ENCODE peak calls at places on chromosome 21, in four cellular contexts. L, K, Q and O are unnamed samples.

GRCh38 chr21:37450385-37451044 is 83.9 kb downstream of the DYRK1A start:
- DNase-seq in L (no peak), K (peak), Q (peak), O (peak)

GRCh38 chr21:38434913-38435533 is 63.3 kb downstream of the ERG start:
- DNase-seq in L (no peak), K (peak), Q (peak), O (peak)

GRCh38 chr21:45804809-45805313 is 161.3 kb downstream of the PCBP3 start:
- DNase-seq in L (no peak), K (no peak), Q (no peak), O (no peak)

GRCh38 chr21:45153358-45154318 is 79.3 kb downstream of the ADARB1 start:
- DNase-seq in L (no peak), K (peak), Q (no peak), O (no peak)

GRCh38 chr21:46184625-46185555 is 631 bp upstream of the SPATC1L start:
- DNase-seq in L (peak), K (peak), Q (peak), O (peak)

GRCh38 chr21:45401916-45402900 is 2.8 kb upstream of the COL18A1 start:
- DNase-seq in L (no peak), K (peak), Q (no peak), O (no peak)

GRCh38 chr21:44442266-44443125 is 12.8 kb upstream of the LRRC3 start:
- DNase-seq in L (no peak), K (no peak), Q (no peak), O (no peak)

GRCh38 chr21:45595574-45596295 is 47.8 kb upstream of the PCBP3 start:
- DNase-seq in L (no peak), K (no peak), Q (no peak), O (no peak)

GRCh38 chr21:40386301-40386911 is 460.6 kb downstream of the DSCAM start:
- DNase-seq in L (peak), K (peak), Q (peak), O (peak)

GRCh38 chr21:31714741-31715365 is 17.1 kb downstream of the SCAF4 start:
- DNase-seq in L (no peak), K (no peak), Q (no peak), O (no peak)

GRCh38 chr21:45590726-45591618 is 48.7 kb upstream of the SLC19A1 start:
- DNase-seq in L (no peak), K (no peak), Q (no peak), O (peak)

GRCh38 chr21:16587671-16588379 is 858.0 kb downstream of the USP25 start:
- DNase-seq in L (no peak), K (peak), Q (peak), O (peak)

GRCh38 chr21:37398697-37399096 is 32.1 kb downstream of the DYRK1A start:
- DNase-seq in L (no peak), K (no peak), Q (no peak), O (no peak)

GRCh38 chr21:26948194-26948593 is 18.7 kb downstream of the ADAMTS5 start:
- DNase-seq in L (no peak), K (no peak), Q (no peak), O (no peak)

GRCh38 chr21:39082656-39083376 is 100.4 kb downstream of the PSMG1 start:
- DNase-seq in L (no peak), K (no peak), Q (peak), O (peak)

GRCh38 chr21:10466200-10466599 is 55.2 kb upstream of the TPTE start:
- DNase-seq in L (no peak), K (no peak), Q (no peak), O (no peak)

GRCh38 chr21:44436111-44436611 is 19.1 kb upstream of the LRRC3 start:
- DNase-seq in L (no peak), K (no peak), Q (no peak), O (no peak)

GRCh38 chr21:26169061-26169610 is 1.4 kb downstream of the APP start:
- DNase-seq in L (no peak), K (peak), Q (peak), O (peak)

GRCh38 chr21:45292399-45293213 is 4.9 kb upstream of the POFUT2 start:
- DNase-seq in L (peak), K (peak), Q (peak), O (peak)

GRCh38 chr21:34363733-34364132 is at the start of gene KCNE2:
- DNase-seq in L (no peak), K (no peak), Q (peak), O (no peak)

GRCh38 chr21:34360488-34361241 is 3.1 kb upstream of the KCNE2 start:
- DNase-seq in L (no peak), K (no peak), Q (no peak), O (peak)

GRCh38 chr21:34362670-34363069 is 1.1 kb upstream of the KCNE2 start:
- DNase-seq in L (no peak), K (no peak), Q (no peak), O (no peak)

GRCh38 chr21:34364921-34365320 is 1.1 kb downstream of the KCNE2 start:
- DNase-seq in L (no peak), K (no peak), Q (no peak), O (no peak)

DNA sequence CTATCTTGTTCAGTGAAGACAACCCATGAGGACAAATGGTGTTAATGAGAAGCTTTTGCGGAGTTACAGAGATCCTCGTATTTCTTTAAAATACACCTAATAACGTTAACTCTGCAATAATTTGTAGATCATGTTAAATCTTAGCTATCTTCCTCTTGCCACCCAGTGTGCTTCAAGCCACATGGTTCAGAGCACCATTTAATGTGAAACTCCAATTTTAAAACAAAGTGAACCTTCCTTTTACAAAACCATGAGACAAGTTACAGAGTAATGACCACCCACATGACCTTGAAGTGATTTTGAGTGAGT is 1.7 kb upstream of the KCNE2 start:
- DNase-seq in L (no peak), K (no peak), Q (no peak), O (no peak)
- TF ChIP-seq CTCF in L (no peak), K (no peak), Q (no peak), O (peak)

DNA sequence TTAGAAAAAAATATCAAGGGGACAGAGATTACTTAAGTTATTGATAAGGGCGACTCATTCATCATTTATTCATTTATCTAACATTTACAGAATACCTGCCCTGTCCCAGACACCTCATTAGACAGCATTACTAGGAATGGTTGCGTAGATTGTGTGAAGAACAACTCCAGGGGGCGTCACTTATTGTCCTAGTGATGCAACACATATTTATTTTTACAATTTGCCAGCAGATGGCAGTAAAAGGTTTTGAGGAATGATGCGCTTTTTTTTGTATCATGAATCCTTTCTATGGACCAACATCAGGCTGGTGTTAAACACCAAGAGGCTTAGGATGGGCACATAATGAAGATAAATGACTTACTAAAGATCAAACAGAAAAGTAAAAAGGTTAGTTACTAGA is 5.5 kb downstream of the NCAM2 start:
- DNase-seq in L (no peak), K (peak), Q (peak), O (peak)
- TF ChIP-seq CTCF in L (no peak), K (peak), Q (no peak), O (peak)

GRCh38 chr21:42526379-42526727 is 12.7 kb downstream of the SLC37A1 start:
- DNase-seq in L (no peak), K (no peak), Q (no peak), O (no peak)
- TF ChIP-seq CTCF in L (no peak), K (no peak), Q (no peak), O (no peak)

GRCh38 chr21:18722193-18722592 is 318.6 kb upstream of the TMPRSS15 start:
- DNase-seq in L (no peak), K (no peak), Q (no peak), O (no peak)
- TF ChIP-seq CTCF in L (no peak), K (no peak), Q (no peak), O (peak)

GRCh38 chr21:36388835-36389234 is 3.6 kb downstream of the CHAF1B start:
- DNase-seq in L (no peak), K (peak), Q (peak), O (no peak)
- TF ChIP-seq CTCF in L (no peak), K (no peak), Q (peak), O (no peak)

GRCh38 chr21:15520811-15521643 is 208.8 kb upstream of the USP25 start:
- DNase-seq in L (no peak), K (no peak), Q (no peak), O (peak)
- TF ChIP-seq CTCF in L (no peak), K (peak), Q (peak), O (peak)

GRCh38 chr21:30478015-30478414 is 2.2 kb downstream of the KRTAP19-1 start:
- DNase-seq in L (no peak), K (no peak), Q (peak), O (no peak)

GRCh38 chr21:30479259-30479658 is 908 bp downstream of the KRTAP19-1 start:
- DNase-seq in L (no peak), K (no peak), Q (no peak), O (no peak)

GRCh38 chr21:30480145-30480544 is at the start of gene KRTAP19-1:
- DNase-seq in L (no peak), K (no peak), Q (peak), O (no peak)

GRCh38 chr21:30486180-30486579 is 1.1 kb downstream of the KRTAP19-2 start:
- DNase-seq in L (no peak), K (no peak), Q (no peak), O (no peak)

GRCh38 chr21:30482130-30482529 is 2.0 kb upstream of the KRTAP19-1 start:
- DNase-seq in L (no peak), K (no peak), Q (peak), O (no peak)
- TF ChIP-seq CTCF in L (no peak), K (no peak), Q (no peak), O (no peak)